ENCODE peak calls at places on chromosomes 2 and 18, in seven cellular contexts. One of them, this sample, is unnamed.

GRCh38 chr18:63111549-63112402 is 207.8 kb downstream of the BCL2 start:
- DNase-seq in CD8-positive, alpha-beta T cell: no peak
- DNase-seq in IMR-90: no peak
- DNase-seq in heart right ventricle: peak; percentile 25
- DNase-seq in Peyer's patch: peak; percentile 64
- DNase-seq in thoracic aorta: no peak
- DNase-seq in psoas muscle: peak; percentile 32
- DNase-seq in this sample: peak; percentile 8

GRCh38 chr2:135963841-135964240 is 21.6 kb downstream of the DARS1 start:
- DNase-seq in CD8-positive, alpha-beta T cell: no peak
- DNase-seq in IMR-90: peak; percentile 37
- DNase-seq in heart right ventricle: no peak
- DNase-seq in Peyer's patch: no peak
- DNase-seq in thoracic aorta: no peak
- DNase-seq in psoas muscle: no peak
- DNase-seq in this sample: no peak

GRCh38 chr2:148106331-148106730 is 85.4 kb downstream of the MBD5 start:
- DNase-seq in CD8-positive, alpha-beta T cell: no peak
- DNase-seq in IMR-90: no peak
- DNase-seq in heart right ventricle: no peak
- DNase-seq in Peyer's patch: no peak
- DNase-seq in thoracic aorta: no peak
- DNase-seq in psoas muscle: no peak
- DNase-seq in this sample: peak; percentile 10

GRCh38 chr2:204046145-204046544 is 109.6 kb downstream of the ICOS start:
- DNase-seq in CD8-positive, alpha-beta T cell: no peak
- DNase-seq in IMR-90: no peak
- DNase-seq in heart right ventricle: no peak
- DNase-seq in Peyer's patch: no peak
- DNase-seq in thoracic aorta: no peak
- DNase-seq in psoas muscle: no peak
- DNase-seq in this sample: no peak

GRCh38 chr2:81658227-81658626 is 1353.7 kb upstream of the LRRTM1 start:
- DNase-seq in CD8-positive, alpha-beta T cell: no peak
- DNase-seq in IMR-90: peak; percentile 15
- DNase-seq in heart right ventricle: no peak
- DNase-seq in Peyer's patch: no peak
- DNase-seq in thoracic aorta: no peak
- DNase-seq in psoas muscle: no peak
- DNase-seq in this sample: peak; percentile 7

GRCh38 chr2:55838653-55839052 is 84.9 kb downstream of the EFEMP1 start:
- DNase-seq in CD8-positive, alpha-beta T cell: no peak
- DNase-seq in IMR-90: no peak
- DNase-seq in heart right ventricle: no peak
- DNase-seq in Peyer's patch: no peak
- DNase-seq in thoracic aorta: no peak
- DNase-seq in psoas muscle: no peak
- DNase-seq in this sample: no peak

GRCh38 chr2:46416739-46417403 is 62.5 kb upstream of the TMEM247 start:
- DNase-seq in CD8-positive, alpha-beta T cell: no peak
- DNase-seq in IMR-90: peak; percentile 36
- DNase-seq in heart right ventricle: no peak
- DNase-seq in Peyer's patch: no peak
- DNase-seq in thoracic aorta: no peak
- DNase-seq in psoas muscle: no peak
- DNase-seq in this sample: no peak

GRCh38 chr2:43068053-43068471 is 158.3 kb downstream of the ZFP36L2 start:
- DNase-seq in CD8-positive, alpha-beta T cell: no peak
- DNase-seq in IMR-90: no peak
- DNase-seq in heart right ventricle: peak; percentile 6
- DNase-seq in Peyer's patch: peak; percentile 41
- DNase-seq in thoracic aorta: no peak
- DNase-seq in psoas muscle: no peak
- DNase-seq in this sample: no peak

GRCh38 chr2:106095478-106096392 is 98.4 kb downstream of the UXS1 start:
- DNase-seq in CD8-positive, alpha-beta T cell: peak; percentile 92
- DNase-seq in IMR-90: no peak
- DNase-seq in heart right ventricle: no peak
- DNase-seq in Peyer's patch: peak; percentile 87
- DNase-seq in thoracic aorta: no peak
- DNase-seq in psoas muscle: no peak
- DNase-seq in this sample: no peak

GRCh38 chr18:6521804-6522418 is 107.2 kb upstream of the L3MBTL4 start:
- DNase-seq in CD8-positive, alpha-beta T cell: no peak
- DNase-seq in IMR-90: peak; percentile 47
- DNase-seq in heart right ventricle: no peak
- DNase-seq in Peyer's patch: peak; percentile 68
- DNase-seq in thoracic aorta: no peak
- DNase-seq in psoas muscle: no peak
- DNase-seq in this sample: peak; percentile 45

GRCh38 chr2:60570281-60570680 is 16.8 kb upstream of the BCL11A start:
- DNase-seq in CD8-positive, alpha-beta T cell: no peak
- DNase-seq in IMR-90: no peak
- DNase-seq in heart right ventricle: no peak
- DNase-seq in Peyer's patch: no peak
- DNase-seq in thoracic aorta: no peak
- DNase-seq in psoas muscle: no peak
- DNase-seq in this sample: no peak
- H3K4me3 ChIP-seq in CD8-positive, alpha-beta T cell: no peak overlapping the region
- H3K4me3 ChIP-seq in IMR-90: no peak overlapping the region
- H3K4me3 ChIP-seq in heart right ventricle: no peak overlapping the region
- H3K4me3 ChIP-seq in Peyer's patch: no peak overlapping the region
- H3K4me3 ChIP-seq in thoracic aorta: no peak overlapping the region
- H3K4me3 ChIP-seq in psoas muscle: no peak overlapping the region
- H3K4me3 ChIP-seq in this sample: no peak overlapping the region

GRCh38 chr18:35477974-35478373 is 19.8 kb downstream of the INO80C start:
- DNase-seq in CD8-positive, alpha-beta T cell: no peak
- DNase-seq in IMR-90: no peak
- DNase-seq in heart right ventricle: no peak
- DNase-seq in Peyer's patch: no peak
- DNase-seq in thoracic aorta: no peak
- DNase-seq in psoas muscle: no peak
- DNase-seq in this sample: no peak

GRCh38 chr18:35474884-35475283 is 22.9 kb downstream of the INO80C start:
- DNase-seq in CD8-positive, alpha-beta T cell: no peak
- DNase-seq in IMR-90: no peak
- DNase-seq in heart right ventricle: no peak
- DNase-seq in Peyer's patch: no peak
- DNase-seq in thoracic aorta: no peak
- DNase-seq in psoas muscle: no peak
- DNase-seq in this sample: no peak

GRCh38 chr18:35478520-35479435 is 19.0 kb downstream of the INO80C start:
- DNase-seq in CD8-positive, alpha-beta T cell: no peak
- DNase-seq in IMR-90: peak; percentile 86
- DNase-seq in heart right ventricle: no peak
- DNase-seq in Peyer's patch: peak; percentile 73
- DNase-seq in thoracic aorta: peak; percentile 35
- DNase-seq in psoas muscle: no peak
- DNase-seq in this sample: peak; percentile 95

GRCh38 chr18:35479911-35480586 is 17.7 kb downstream of the INO80C start:
- DNase-seq in CD8-positive, alpha-beta T cell: no peak
- DNase-seq in IMR-90: no peak
- DNase-seq in heart right ventricle: no peak
- DNase-seq in Peyer's patch: no peak
- DNase-seq in thoracic aorta: no peak
- DNase-seq in psoas muscle: no peak
- DNase-seq in this sample: no peak

DNA sequence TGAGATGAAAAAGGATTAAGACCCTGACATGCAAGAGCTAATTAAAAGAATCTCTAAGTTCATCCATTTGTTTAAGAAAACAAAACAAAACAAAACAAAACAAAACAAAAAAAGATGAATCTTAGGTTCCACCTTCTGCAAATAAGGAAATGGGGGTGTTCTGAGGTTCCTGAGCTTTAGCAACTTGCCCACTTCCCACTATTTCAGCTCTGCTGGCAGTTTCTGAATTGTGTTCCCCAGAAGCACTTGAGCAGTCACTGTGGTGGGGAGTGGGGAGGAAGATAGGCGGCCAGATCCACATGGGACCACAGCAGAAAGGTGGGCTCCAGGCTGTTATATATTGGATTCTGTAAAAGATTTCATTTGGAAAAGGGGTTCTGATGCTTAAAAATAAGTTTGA is 20.3 kb downstream of the INO80C start:
- DNase-seq in CD8-positive, alpha-beta T cell: no peak
- DNase-seq in IMR-90: no peak
- DNase-seq in heart right ventricle: no peak
- DNase-seq in Peyer's patch: no peak
- DNase-seq in thoracic aorta: no peak
- DNase-seq in psoas muscle: no peak
- DNase-seq in this sample: no peak
- H3K4me3 ChIP-seq in CD8-positive, alpha-beta T cell: no peak overlapping the region
- H3K4me3 ChIP-seq in IMR-90: no peak overlapping the region
- H3K4me3 ChIP-seq in heart right ventricle: no peak overlapping the region
- H3K4me3 ChIP-seq in Peyer's patch: no peak overlapping the region
- H3K4me3 ChIP-seq in thoracic aorta: no peak overlapping the region
- H3K4me3 ChIP-seq in psoas muscle: no peak overlapping the region
- H3K4me3 ChIP-seq in this sample: no peak overlapping the region

GRCh38 chr18:59268722-59269562 is 4.3 kb downstream of the RAX start:
- DNase-seq in CD8-positive, alpha-beta T cell: no peak
- DNase-seq in IMR-90: no peak
- DNase-seq in heart right ventricle: no peak
- DNase-seq in Peyer's patch: no peak
- DNase-seq in thoracic aorta: no peak
- DNase-seq in psoas muscle: no peak
- DNase-seq in this sample: peak; percentile 52
- H3K4me3 ChIP-seq in CD8-positive, alpha-beta T cell: no peak overlapping the region
- H3K4me3 ChIP-seq in IMR-90: peak overlapping the region; percentile 25
- H3K4me3 ChIP-seq in heart right ventricle: peak overlapping the region; percentile 31
- H3K4me3 ChIP-seq in Peyer's patch: peak overlapping the region; percentile 21
- H3K4me3 ChIP-seq in thoracic aorta: peak overlapping the region; percentile 29
- H3K4me3 ChIP-seq in psoas muscle: peak overlapping the region; percentile 42
- H3K4me3 ChIP-seq in this sample: no peak overlapping the region

DNA sequence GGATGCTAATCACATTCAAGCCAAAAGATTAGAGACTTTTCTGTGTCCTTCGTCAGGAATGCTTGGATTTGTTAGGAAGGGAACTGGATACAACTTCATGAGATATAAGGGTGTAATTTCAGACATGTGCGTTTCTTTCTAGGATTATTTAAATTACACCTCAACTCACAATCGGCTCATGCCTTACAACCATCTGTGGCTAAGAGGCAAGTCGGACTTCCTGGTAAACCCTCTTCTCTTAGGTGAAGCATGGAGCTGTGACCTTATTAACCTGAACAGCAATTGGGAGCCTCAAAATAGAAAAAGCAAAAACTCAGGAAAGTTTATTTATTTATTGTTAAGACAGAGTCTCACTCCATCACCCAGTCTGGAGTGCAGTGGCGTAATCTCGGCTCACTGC is 61.8 kb downstream of the SEMA4F start:
- DNase-seq in CD8-positive, alpha-beta T cell: no peak
- DNase-seq in IMR-90: no peak
- DNase-seq in heart right ventricle: no peak
- DNase-seq in Peyer's patch: no peak
- DNase-seq in thoracic aorta: no peak
- DNase-seq in psoas muscle: no peak
- DNase-seq in this sample: no peak
- H3K4me3 ChIP-seq in CD8-positive, alpha-beta T cell: peak overlapping the region; percentile 29
- H3K4me3 ChIP-seq in IMR-90: peak overlapping the region; percentile 44
- H3K4me3 ChIP-seq in heart right ventricle: peak overlapping the region; percentile 57
- H3K4me3 ChIP-seq in Peyer's patch: peak overlapping the region; percentile 59
- H3K4me3 ChIP-seq in thoracic aorta: peak overlapping the region; percentile 72
- H3K4me3 ChIP-seq in psoas muscle: peak overlapping the region; percentile 81
- H3K4me3 ChIP-seq in this sample: peak overlapping the region; percentile 78

GRCh38 chr2:215436705-215437570 is 1.1 kb upstream of the FN1 start:
- DNase-seq in CD8-positive, alpha-beta T cell: no peak
- DNase-seq in IMR-90: no peak
- DNase-seq in heart right ventricle: no peak
- DNase-seq in Peyer's patch: peak; percentile 46
- DNase-seq in thoracic aorta: no peak
- DNase-seq in psoas muscle: no peak
- DNase-seq in this sample: peak; percentile 53

GRCh38 chr2:215439404-215439803 is 3.5 kb upstream of the FN1 start:
- DNase-seq in CD8-positive, alpha-beta T cell: no peak
- DNase-seq in IMR-90: no peak
- DNase-seq in heart right ventricle: no peak
- DNase-seq in Peyer's patch: no peak
- DNase-seq in thoracic aorta: no peak
- DNase-seq in psoas muscle: no peak
- DNase-seq in this sample: peak; percentile 17

GRCh38 chr2:215435809-215436704 is at the start of gene FN1:
- DNase-seq in CD8-positive, alpha-beta T cell: peak; percentile 70
- DNase-seq in IMR-90: peak; percentile 98
- DNase-seq in heart right ventricle: peak; percentile 94
- DNase-seq in Peyer's patch: peak; percentile 86
- DNase-seq in thoracic aorta: peak; percentile 89
- DNase-seq in psoas muscle: peak; percentile 92
- DNase-seq in this sample: peak; percentile 99

GRCh38 chr2:215435261-215435808 is 533 bp downstream of the FN1 start:
- DNase-seq in CD8-positive, alpha-beta T cell: no peak
- DNase-seq in IMR-90: no peak
- DNase-seq in heart right ventricle: no peak
- DNase-seq in Peyer's patch: peak; percentile 47
- DNase-seq in thoracic aorta: no peak
- DNase-seq in psoas muscle: peak; percentile 35
- DNase-seq in this sample: peak; percentile 70

GRCh38 chr2:215437614-215438013 is 1.7 kb upstream of the FN1 start:
- DNase-seq in CD8-positive, alpha-beta T cell: no peak
- DNase-seq in IMR-90: no peak
- DNase-seq in heart right ventricle: no peak
- DNase-seq in Peyer's patch: no peak
- DNase-seq in thoracic aorta: no peak
- DNase-seq in psoas muscle: no peak
- DNase-seq in this sample: peak; percentile 49
- H3K4me3 ChIP-seq in CD8-positive, alpha-beta T cell: no peak overlapping the region
- H3K4me3 ChIP-seq in IMR-90: no peak overlapping the region
- H3K4me3 ChIP-seq in heart right ventricle: peak overlapping the region; percentile 68
- H3K4me3 ChIP-seq in Peyer's patch: no peak overlapping the region
- H3K4me3 ChIP-seq in thoracic aorta: peak overlapping the region; percentile 79
- H3K4me3 ChIP-seq in psoas muscle: peak overlapping the region; percentile 67
- H3K4me3 ChIP-seq in this sample: peak overlapping the region; percentile 87

GRCh38 chr2:212539145-212539880 is 711 bp upstream of the ERBB4 start:
- DNase-seq in CD8-positive, alpha-beta T cell: no peak
- DNase-seq in IMR-90: no peak
- DNase-seq in heart right ventricle: peak; percentile 76
- DNase-seq in Peyer's patch: no peak
- DNase-seq in thoracic aorta: no peak
- DNase-seq in psoas muscle: peak; percentile 52
- DNase-seq in this sample: peak; percentile 63

GRCh38 chr2:212538156-212539144 is at the start of gene ERBB4:
- DNase-seq in CD8-positive, alpha-beta T cell: no peak
- DNase-seq in IMR-90: no peak
- DNase-seq in heart right ventricle: peak; percentile 17
- DNase-seq in Peyer's patch: no peak
- DNase-seq in thoracic aorta: no peak
- DNase-seq in psoas muscle: peak; percentile 19
- DNase-seq in this sample: peak; percentile 15

GRCh38 chr2:212537311-212538155 is 1.1 kb downstream of the ERBB4 start:
- DNase-seq in CD8-positive, alpha-beta T cell: no peak
- DNase-seq in IMR-90: no peak
- DNase-seq in heart right ventricle: no peak
- DNase-seq in Peyer's patch: no peak
- DNase-seq in thoracic aorta: no peak
- DNase-seq in psoas muscle: peak; percentile 19
- DNase-seq in this sample: peak; percentile 45

GRCh38 chr2:212536385-212537310 is 2.0 kb downstream of the ERBB4 start:
- DNase-seq in CD8-positive, alpha-beta T cell: no peak
- DNase-seq in IMR-90: no peak
- DNase-seq in heart right ventricle: no peak
- DNase-seq in Peyer's patch: no peak
- DNase-seq in thoracic aorta: no peak
- DNase-seq in psoas muscle: no peak
- DNase-seq in this sample: peak; percentile 27

GRCh38 chr2:212535963-212536362 is 2.6 kb downstream of the ERBB4 start:
- DNase-seq in CD8-positive, alpha-beta T cell: no peak
- DNase-seq in IMR-90: no peak
- DNase-seq in heart right ventricle: no peak
- DNase-seq in Peyer's patch: no peak
- DNase-seq in thoracic aorta: no peak
- DNase-seq in psoas muscle: no peak
- DNase-seq in this sample: no peak
- H3K4me3 ChIP-seq in CD8-positive, alpha-beta T cell: no peak overlapping the region
- H3K4me3 ChIP-seq in IMR-90: no peak overlapping the region
- H3K4me3 ChIP-seq in heart right ventricle: peak overlapping the region; percentile 71
- H3K4me3 ChIP-seq in Peyer's patch: no peak overlapping the region
- H3K4me3 ChIP-seq in thoracic aorta: peak overlapping the region; percentile 91
- H3K4me3 ChIP-seq in psoas muscle: peak overlapping the region; percentile 91
- H3K4me3 ChIP-seq in this sample: no peak overlapping the region